ENCODE peak calls at places on chromosomes 16 and 17, in six cellular contexts. Z is mesendoderm; M is mammary epithelial cell; H is HEK293T; A is memory B cell; E is stimulated activated CD4-positive, alpha-beta T cell treated with anti-CD3 and anti-CD28 coated beads, Interleukin-15, amount 100 ng/mL, for 24 hours. J is an unnamed sample.

GRCh38 chr16:84286568-84287220 is 8.0 kb upstream of the WFDC1 start:
- DNase-seq in Z (no peak), M (no peak), H (no peak), A (no peak), E (no peak), J (peak)

GRCh38 chr17:62891659-62892058 is 74.4 kb upstream of the TANC2 start:
- DNase-seq in Z (no peak), M (no peak), H (no peak), A (no peak), E (no peak), J (no peak)

GRCh38 chr16:23356941-23357340 is 54.8 kb downstream of the SCNN1B start:
- DNase-seq in Z (no peak), M (no peak), H (no peak), A (no peak), E (no peak), J (no peak)

GRCh38 chr17:46818929-46819859 is 702 bp upstream of the WNT3 start:
- DNase-seq in Z (peak), M (no peak), H (no peak), A (peak), E (peak), J (no peak)

GRCh38 chr17:78176548-78177025 is 8.2 kb downstream of the SYNGR2 start:
- DNase-seq in Z (peak), M (peak), H (peak), A (peak), E (peak), J (peak)

GRCh38 chr17:41308251-41308917 is 725 bp downstream of the KRTAP16-1 start:
- DNase-seq in Z (no peak), M (peak), H (no peak), A (peak), E (peak), J (peak)

GRCh38 chr16:495127-495748 is 32.3 kb upstream of the CAPN15 start:
- DNase-seq in Z (peak), M (peak), H (peak), A (no peak), E (peak), J (no peak)

GRCh38 chr16:27383511-27384243 is 18.3 kb upstream of the IL21R start:
- DNase-seq in Z (no peak), M (no peak), H (no peak), A (no peak), E (no peak), J (peak)

GRCh38 chr17:29760279-29760721 is 137.6 kb upstream of the CORO6 start:
- DNase-seq in Z (peak), M (peak), H (no peak), A (peak), E (peak), J (no peak)

GRCh38 chr16:2968368-2968737 is 795 bp upstream of the PAQR4 start:
- DNase-seq in Z (no peak), M (no peak), H (no peak), A (no peak), E (no peak), J (peak)

GRCh38 chr17:62767997-62768396 is 40.1 kb downstream of the MARCHF10 start:
- DNase-seq in Z (no peak), M (no peak), H (no peak), A (no peak), E (no peak), J (no peak)

GRCh38 chr16:54026456-54026855 is 260.1 kb downstream of the IRX3 start:
- DNase-seq in Z (no peak), M (no peak), H (no peak), A (no peak), E (no peak), J (no peak)

GRCh38 chr16:27700596-27700995 is 150.7 kb downstream of the KATNIP start:
- DNase-seq in Z (no peak), M (no peak), H (no peak), A (no peak), E (no peak), J (peak)

GRCh38 chr17:20300399-20301037 is 166.8 kb downstream of the LGALS9B start:
- DNase-seq in Z (no peak), M (no peak), H (no peak), A (no peak), E (no peak), J (no peak)

GRCh38 chr17:50059759-50060273 is 3.9 kb downstream of the ITGA3 start:
- DNase-seq in Z (no peak), M (peak), H (no peak), A (no peak), E (no peak), J (peak)

GRCh38 chr16:77780378-77780837 is 8.0 kb upstream of the VAT1L start:
- DNase-seq in Z (peak), M (peak), H (no peak), A (no peak), E (no peak), J (no peak)

GRCh38 chr16:1613728-1614225 is 1.6 kb downstream of the CRAMP1 start:
- DNase-seq in Z (peak), M (peak), H (no peak), A (peak), E (peak), J (no peak)

GRCh38 chr17:80898706-80899105 is 92.9 kb upstream of the CHMP6 start:
- DNase-seq in Z (no peak), M (no peak), H (no peak), A (no peak), E (no peak), J (no peak)

GRCh38 chr16:28844226-28844885 is 1.8 kb downstream of the TUFM start:
- DNase-seq in Z (no peak), M (no peak), H (no peak), A (no peak), E (no peak), J (no peak)

GRCh38 chr16:17131351-17131750 is 339.4 kb downstream of the XYLT1 start:
- DNase-seq in Z (peak), M (no peak), H (no peak), A (no peak), E (no peak), J (no peak)

GRCh38 chr16:85303354-85303883 is 191.1 kb upstream of the CIBAR2 start:
- DNase-seq in Z (peak), M (peak), H (peak), A (peak), E (peak), J (peak)

GRCh38 chr16:24969071-24969470 is 46.1 kb downstream of the ARHGAP17 start:
- DNase-seq in Z (no peak), M (no peak), H (no peak), A (no peak), E (no peak), J (no peak)

GRCh38 chr16:49986351-49987124 is 38.5 kb upstream of the CNEP1R1 start:
- DNase-seq in Z (no peak), M (no peak), H (no peak), A (no peak), E (no peak), J (no peak)

GRCh38 chr17:6110592-6110991 is 40.4 kb downstream of the WSCD1 start:
- DNase-seq in Z (no peak), M (peak), H (no peak), A (no peak), E (no peak), J (no peak)

GRCh38 chr17:71361691-71362450 is 758.9 kb upstream of the SOX9 start:
- DNase-seq in Z (no peak), M (peak), H (no peak), A (no peak), E (no peak), J (no peak)

GRCh38 chr16:85321856-85322271 is 209.6 kb upstream of the CIBAR2 start:
- DNase-seq in Z (no peak), M (no peak), H (no peak), A (no peak), E (no peak), J (peak)

GRCh38 chr17:69486779-69487637 is 72.5 kb downstream of the MAP2K6 start:
- DNase-seq in Z (no peak), M (no peak), H (no peak), A (no peak), E (no peak), J (no peak)

GRCh38 chr16:22726868-22727267 is 87.1 kb upstream of the HS3ST2 start:
- DNase-seq in Z (no peak), M (no peak), H (no peak), A (no peak), E (no peak), J (no peak)

GRCh38 chr16:74984194-74984669 is 691 bp downstream of the WDR59 start:
- DNase-seq in Z (no peak), M (peak), H (no peak), A (no peak), E (peak), J (no peak)

GRCh38 chr16:48498761-48499600 is 111.0 kb downstream of the N4BP1 start:
- DNase-seq in Z (peak), M (peak), H (no peak), A (no peak), E (no peak), J (no peak)

GRCh38 chr17:64231567-64232141 is 31.4 kb downstream of the TEX2 start:
- DNase-seq in Z (no peak), M (no peak), H (no peak), A (no peak), E (no peak), J (no peak)

GRCh38 chr16:84670063-84670462 is 21.8 kb downstream of the KLHL36 start:
- DNase-seq in Z (no peak), M (no peak), H (no peak), A (no peak), E (no peak), J (no peak)

GRCh38 chr16:19872179-19872863 is 12.3 kb downstream of the GPRC5B start:
- DNase-seq in Z (no peak), M (no peak), H (no peak), A (no peak), E (no peak), J (no peak)

GRCh38 chr16:82010649-82011048 is 621 bp downstream of the SDR42E1 start:
- DNase-seq in Z (no peak), M (peak), H (no peak), A (no peak), E (peak), J (no peak)

GRCh38 chr16:85002099-85002541 is 9.2 kb downstream of the ZDHHC7 start:
- DNase-seq in Z (no peak), M (no peak), H (no peak), A (no peak), E (no peak), J (no peak)

GRCh38 chr16:11253009-11253994 is 2.7 kb downstream of the SOCS1 start:
- DNase-seq in Z (no peak), M (peak), H (no peak), A (no peak), E (peak), J (no peak)

GRCh38 chr16:81740163-81740562 is 38.9 kb upstream of the PLCG2 start:
- DNase-seq in Z (peak), M (no peak), H (no peak), A (peak), E (no peak), J (no peak)

GRCh38 chr17:42883802-42884553 is 16.6 kb upstream of the G6PC1 start:
- DNase-seq in Z (no peak), M (peak), H (no peak), A (no peak), E (no peak), J (no peak)

GRCh38 chr17:44969144-44969780 is 1.2 kb upstream of the C1QL1 start:
- DNase-seq in Z (peak), M (no peak), H (no peak), A (no peak), E (no peak), J (no peak)

J was measured in heart left ventricle.